ENCODE peak calls at places on chromosomes 3 and 15, in six cellular contexts. D is NCI-H226, F is epithelial cell of esophagus, Y is tibial nerve, E is NCI-H460, W is brain microvascular endothelial cell. I is an unnamed sample.

GRCh38 chr3:13206799-13207577 is 133.8 kb upstream of the IQSEC1 start:
- DNase-seq in F (no peak), W (no peak), Y (no peak), D (no peak), E (no peak), I (no peak)

GRCh38 chr3:127680790-127681189 is 8.0 kb downstream of the ABTB1 start:
- DNase-seq in Y (peak; percentile 8), F (no peak), W (no peak), D (no peak), E (no peak), I (no peak)

GRCh38 chr15:61118885-61119284 is 110.2 kb downstream of the RORA start:
- DNase-seq in E (no peak), D (no peak), F (no peak), Y (no peak), W (no peak), I (no peak)

GRCh38 chr15:95616306-95616705 is 714.2 kb upstream of the NR2F2 start:
- DNase-seq in W (no peak), D (no peak), Y (no peak), F (peak; percentile 56), E (no peak), I (no peak)

GRCh38 chr15:89113263-89113662 is 25.0 kb downstream of the ABHD2 start:
- DNase-seq in Y (no peak), F (no peak), W (no peak), D (no peak), E (no peak), I (no peak)

GRCh38 chr3:100426029-100426682 is 24.8 kb downstream of the LNP1 start:
- DNase-seq in E (no peak), F (no peak), Y (no peak), D (no peak), W (no peak), I (no peak)

GRCh38 chr3:186825294-186825821 is 17.2 kb upstream of the ADIPOQ start:
- DNase-seq in Y (no peak), E (no peak), W (peak; percentile 77), F (peak; percentile 48), D (no peak), I (no peak)

GRCh38 chr3:197154-197855 is 742 bp downstream of the CHL1 start:
- DNase-seq in E (no peak), W (no peak), Y (no peak), D (no peak), F (no peak), I (no peak)

GRCh38 chr3:129197341-129197740 is 13.6 kb upstream of the CNBP start:
- DNase-seq in W (no peak), D (no peak), E (no peak), F (peak; percentile 74), Y (no peak), I (no peak)

GRCh38 chr3:45273681-45274515 is 47.8 kb upstream of the TMEM158 start:
- DNase-seq in E (peak; percentile 46), W (peak; percentile 11), D (no peak), Y (no peak), F (peak; percentile 27), I (no peak)

I was measured in GOT3.